ENCODE peak calls at places on chromosome 18, in eight cellular contexts. One of them, this sample, is unnamed.

GRCh38 chr18:21486905-21487437 is 113.5 kb downstream of the ESCO1 start:
- DNase-seq in stimulated activated CD4-positive, alpha-beta T cell treated with anti-CD3 and anti-CD28 coated beads, Interleukin-4, amount 100 ng/mL, for 24 hours: no peak
- DNase-seq in hippocampal formation: no peak
- DNase-seq in NCI-H345: no peak
- DNase-seq in activated naive CD4-positive, alpha-beta T cell: no peak
- DNase-seq in activated CD4-positive, alpha-beta T cell treated with anti-CD3 and anti-CD28 coated beads for 1 hour: no peak
- DNase-seq in neural crest cell: no peak
- DNase-seq in AG09309: no peak
- DNase-seq in this sample: no peak

GRCh38 chr18:25066536-25066935 is 285.4 kb downstream of the ZNF521 start:
- DNase-seq in stimulated activated CD4-positive, alpha-beta T cell treated with anti-CD3 and anti-CD28 coated beads, Interleukin-4, amount 100 ng/mL, for 24 hours: no peak
- DNase-seq in hippocampal formation: no peak
- DNase-seq in NCI-H345: no peak
- DNase-seq in activated naive CD4-positive, alpha-beta T cell: no peak
- DNase-seq in activated CD4-positive, alpha-beta T cell treated with anti-CD3 and anti-CD28 coated beads for 1 hour: no peak
- DNase-seq in neural crest cell: no peak
- DNase-seq in AG09309: no peak
- DNase-seq in this sample: no peak

GRCh38 chr18:55048892-55049291 is 89.6 kb upstream of the CCDC68 start:
- DNase-seq in stimulated activated CD4-positive, alpha-beta T cell treated with anti-CD3 and anti-CD28 coated beads, Interleukin-4, amount 100 ng/mL, for 24 hours: no peak
- DNase-seq in hippocampal formation: no peak
- DNase-seq in NCI-H345: no peak
- DNase-seq in activated naive CD4-positive, alpha-beta T cell: no peak
- DNase-seq in activated CD4-positive, alpha-beta T cell treated with anti-CD3 and anti-CD28 coated beads for 1 hour: no peak
- DNase-seq in neural crest cell: no peak
- DNase-seq in AG09309: peak; percentile 23
- DNase-seq in this sample: peak; percentile 52

GRCh38 chr18:45324489-45325111 is 290.7 kb upstream of the SLC14A2 start:
- DNase-seq in stimulated activated CD4-positive, alpha-beta T cell treated with anti-CD3 and anti-CD28 coated beads, Interleukin-4, amount 100 ng/mL, for 24 hours: no peak
- DNase-seq in hippocampal formation: no peak
- DNase-seq in NCI-H345: peak; percentile 53
- DNase-seq in activated naive CD4-positive, alpha-beta T cell: no peak
- DNase-seq in activated CD4-positive, alpha-beta T cell treated with anti-CD3 and anti-CD28 coated beads for 1 hour: no peak
- DNase-seq in neural crest cell: no peak
- DNase-seq in AG09309: peak; percentile 96
- DNase-seq in this sample: peak; percentile 83

GRCh38 chr18:45854036-45854586 is 28.6 kb downstream of the SIGLEC15 start:
- DNase-seq in stimulated activated CD4-positive, alpha-beta T cell treated with anti-CD3 and anti-CD28 coated beads, Interleukin-4, amount 100 ng/mL, for 24 hours: no peak
- DNase-seq in hippocampal formation: no peak
- DNase-seq in NCI-H345: no peak
- DNase-seq in activated naive CD4-positive, alpha-beta T cell: no peak
- DNase-seq in activated CD4-positive, alpha-beta T cell treated with anti-CD3 and anti-CD28 coated beads for 1 hour: no peak
- DNase-seq in neural crest cell: no peak
- DNase-seq in AG09309: no peak
- DNase-seq in this sample: no peak

GRCh38 chr18:42758851-42759250 is 356.6 kb downstream of the RIT2 start:
- DNase-seq in stimulated activated CD4-positive, alpha-beta T cell treated with anti-CD3 and anti-CD28 coated beads, Interleukin-4, amount 100 ng/mL, for 24 hours: no peak
- DNase-seq in hippocampal formation: no peak
- DNase-seq in NCI-H345: no peak
- DNase-seq in activated naive CD4-positive, alpha-beta T cell: no peak
- DNase-seq in activated CD4-positive, alpha-beta T cell treated with anti-CD3 and anti-CD28 coated beads for 1 hour: no peak
- DNase-seq in neural crest cell: no peak
- DNase-seq in AG09309: no peak
- DNase-seq in this sample: no peak

GRCh38 chr18:80148316-80149199 is 39.5 kb downstream of the ADNP2 start:
- DNase-seq in stimulated activated CD4-positive, alpha-beta T cell treated with anti-CD3 and anti-CD28 coated beads, Interleukin-4, amount 100 ng/mL, for 24 hours: no peak
- DNase-seq in hippocampal formation: no peak
- DNase-seq in NCI-H345: peak; percentile 32
- DNase-seq in activated naive CD4-positive, alpha-beta T cell: no peak
- DNase-seq in activated CD4-positive, alpha-beta T cell treated with anti-CD3 and anti-CD28 coated beads for 1 hour: no peak
- DNase-seq in neural crest cell: no peak
- DNase-seq in AG09309: no peak
- DNase-seq in this sample: no peak

GRCh38 chr18:79798346-79798998 is 734 bp downstream of the KCNG2 start:
- DNase-seq in stimulated activated CD4-positive, alpha-beta T cell treated with anti-CD3 and anti-CD28 coated beads, Interleukin-4, amount 100 ng/mL, for 24 hours: no peak
- DNase-seq in hippocampal formation: no peak
- DNase-seq in NCI-H345: no peak
- DNase-seq in activated naive CD4-positive, alpha-beta T cell: no peak
- DNase-seq in activated CD4-positive, alpha-beta T cell treated with anti-CD3 and anti-CD28 coated beads for 1 hour: no peak
- DNase-seq in neural crest cell: no peak
- DNase-seq in AG09309: no peak
- DNase-seq in this sample: no peak

GRCh38 chr18:45962461-45962860 is 4.7 kb downstream of the EPG5 start:
- DNase-seq in stimulated activated CD4-positive, alpha-beta T cell treated with anti-CD3 and anti-CD28 coated beads, Interleukin-4, amount 100 ng/mL, for 24 hours: peak; percentile 43
- DNase-seq in hippocampal formation: no peak
- DNase-seq in NCI-H345: no peak
- DNase-seq in activated naive CD4-positive, alpha-beta T cell: no peak
- DNase-seq in activated CD4-positive, alpha-beta T cell treated with anti-CD3 and anti-CD28 coated beads for 1 hour: no peak
- DNase-seq in neural crest cell: no peak
- DNase-seq in AG09309: no peak
- DNase-seq in this sample: peak; percentile 91

GRCh38 chr18:9808530-9809241 is 77.1 kb upstream of the TXNDC2 start:
- DNase-seq in stimulated activated CD4-positive, alpha-beta T cell treated with anti-CD3 and anti-CD28 coated beads, Interleukin-4, amount 100 ng/mL, for 24 hours: no peak
- DNase-seq in hippocampal formation: peak; percentile 25
- DNase-seq in NCI-H345: no peak
- DNase-seq in activated naive CD4-positive, alpha-beta T cell: no peak
- DNase-seq in activated CD4-positive, alpha-beta T cell treated with anti-CD3 and anti-CD28 coated beads for 1 hour: no peak
- DNase-seq in neural crest cell: no peak
- DNase-seq in AG09309: no peak
- DNase-seq in this sample: no peak

This sample was measured in choroid plexus epithelial cell.